ENCODE peak calls at places on chromosomes 16 and 17, in seven cellular contexts. N is endodermal cell; F is Karpas-422; S is CD8-positive, alpha-beta T cell; H is gastrocnemius medialis; E is fibroblast of mammary gland; U is heart left ventricle. G is an unnamed sample.

GRCh38 chr16:35150805-35151312 is 1691.4 kb downstream of the TP53TG3F start:
- DNase-seq in S (no peak), U (no peak), E (no peak), H (no peak), F (no peak), N (no peak), G (no peak)

GRCh38 chr17:57107498-57108101 is 22.6 kb downstream of the AKAP1 start:
- DNase-seq in N (peak), U (no peak), S (no peak), H (no peak), E (no peak), F (no peak), G (no peak)

GRCh38 chr17:50268040-50268439 is 6.2 kb upstream of the TMEM92 start:
- DNase-seq in E (no peak), S (no peak), U (no peak), F (no peak), N (no peak), H (no peak), G (peak)

GRCh38 chr17:4972752-4973151 is 5.1 kb upstream of the SPAG7 start:
- DNase-seq in E (no peak), S (no peak), U (no peak), H (no peak), N (peak), F (no peak), G (no peak)

GRCh38 chr16:66728117-66728787 is 23.2 kb downstream of the DYNC1LI2 start:
- DNase-seq in S (no peak), N (no peak), F (peak), U (peak), H (no peak), E (peak), G (no peak)

GRCh38 chr17:57739402-57740224 is 5.5 kb downstream of the CCDC182 start:
- DNase-seq in U (no peak), N (peak), S (no peak), H (no peak), F (peak), E (peak), G (no peak)

GRCh38 chr17:39661044-39661406 is 4.1 kb upstream of the TCAP start:
- DNase-seq in N (no peak), U (no peak), E (no peak), S (no peak), F (no peak), H (peak), G (no peak)

GRCh38 chr17:27354491-27355081 is 60.7 kb downstream of the WSB1 start:
- DNase-seq in U (no peak), E (no peak), S (no peak), F (peak), H (no peak), N (no peak), G (no peak)

GRCh38 chr16:17921357-17921978 is 415.1 kb downstream of the NPIPA8 start:
- DNase-seq in S (peak), N (peak), F (peak), E (peak), U (no peak), H (no peak), G (peak)

GRCh38 chr17:4892063-4892410 is 7.3 kb upstream of the C17orf107 start:
- DNase-seq in S (no peak), N (no peak), F (no peak), E (no peak), H (no peak), U (no peak), G (no peak)

GRCh38 chr17:29242051-29242450 is 4.6 kb upstream of the CRYBA1 start:
- DNase-seq in S (no peak), E (no peak), U (no peak), N (no peak), F (no peak), H (no peak), G (no peak)

DNA sequence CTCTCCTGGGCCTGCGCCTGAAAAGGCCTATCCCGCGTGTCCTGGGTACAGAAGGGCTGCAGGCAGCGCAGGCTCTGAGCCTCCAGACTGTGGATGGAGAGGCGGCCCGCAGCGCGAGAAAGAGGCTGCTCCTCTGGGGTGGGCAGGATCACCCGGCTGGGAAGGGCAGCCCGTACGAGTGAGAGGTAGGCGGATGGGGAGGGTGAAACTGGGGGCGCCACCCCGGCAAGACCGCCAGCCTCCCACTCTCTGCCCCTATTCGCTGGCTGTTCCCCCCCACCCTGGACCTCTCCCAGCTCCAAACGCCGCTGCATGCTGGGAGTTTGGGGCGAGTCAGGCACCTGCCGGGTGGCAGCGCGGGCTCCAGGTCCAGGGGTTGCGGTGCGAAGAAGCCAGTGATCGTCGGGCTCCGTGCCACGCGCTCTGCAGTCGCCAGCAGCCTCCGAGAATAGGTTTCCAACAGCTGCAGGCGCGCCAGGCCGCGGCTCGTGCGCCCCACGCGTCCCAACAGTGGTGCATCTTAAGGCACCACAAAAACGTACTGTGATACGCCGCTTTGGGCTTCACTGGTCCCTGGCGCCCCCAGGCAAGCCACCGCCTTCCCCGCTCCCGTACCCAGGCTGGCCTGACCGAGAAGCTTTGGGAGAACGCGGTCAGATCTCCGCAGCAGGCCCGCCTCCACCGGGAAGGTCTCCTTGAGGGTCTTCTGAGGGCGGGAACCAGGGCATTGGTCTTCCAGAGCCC is 1.1 kb downstream of the NOXO1 start:
- DNase-seq in N (peak), U (no peak), E (no peak), F (no peak), S (no peak), H (no peak), G (no peak)
- H3K4me3 ChIP-seq in N (no peak), U (no peak), E (no peak), F (no peak), S (no peak), H (no peak), G (peak)

GRCh38 chr17:9239260-9239820 is 218.0 kb downstream of the NTN1 start:
- DNase-seq in E (no peak), H (no peak), F (no peak), S (no peak), N (peak), U (no peak), G (no peak)

GRCh38 chr17:9239821-9240658 is 218.7 kb downstream of the NTN1 start:
- DNase-seq in F (no peak), N (peak), S (peak), U (peak), H (peak), E (peak), G (peak)

GRCh38 chr17:9241774-9242496 is 220.6 kb downstream of the NTN1 start:
- DNase-seq in E (no peak), U (no peak), H (no peak), N (no peak), S (no peak), F (no peak), G (peak)

GRCh38 chr17:9241371-9241712 is 220.0 kb downstream of the NTN1 start:
- DNase-seq in F (no peak), S (no peak), U (peak), E (no peak), H (no peak), N (no peak), G (no peak)

DNA sequence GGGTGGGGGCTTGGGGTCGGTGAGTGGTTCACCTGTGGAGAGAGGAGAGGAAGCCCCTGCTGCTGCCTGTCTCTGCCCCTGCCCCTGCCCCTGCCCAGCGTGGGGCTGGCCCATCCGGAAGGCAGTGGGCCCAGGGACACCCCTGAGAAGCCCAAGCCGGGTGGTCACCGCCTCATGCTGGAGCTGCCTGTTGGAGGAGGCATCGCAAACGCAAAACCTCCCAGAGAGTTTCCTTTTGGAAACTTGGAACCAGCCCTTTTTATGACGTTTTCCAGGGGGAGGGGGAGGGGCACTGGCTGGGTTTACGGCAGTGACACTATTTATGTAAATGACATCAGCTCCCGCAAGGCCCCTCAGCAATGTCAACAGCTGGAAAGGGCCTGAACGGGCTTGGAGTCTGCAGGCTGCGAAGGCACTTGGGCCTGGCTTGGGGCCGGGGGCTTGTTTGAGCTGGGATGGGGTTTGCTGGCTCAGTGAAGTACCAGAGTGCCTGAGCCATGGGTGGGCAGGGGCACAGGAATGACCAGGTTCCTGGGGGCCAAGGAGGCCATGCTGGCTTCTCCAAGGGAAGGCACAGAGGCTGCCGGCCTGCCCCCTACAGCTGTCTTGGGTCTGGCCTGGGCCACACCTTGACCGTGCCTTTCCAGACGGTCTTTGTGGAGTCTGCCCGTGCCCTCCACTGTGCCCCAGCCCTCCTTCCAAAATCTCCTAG is 219.5 kb downstream of the NTN1 start:
- DNase-seq in S (no peak), H (peak), F (no peak), U (peak), N (peak), E (peak), G (peak)
- H3K4me3 ChIP-seq in S (peak), H (peak), F (no peak), U (peak), N (no peak), E (no peak), G (peak)

GRCh38 chr17:75428775-75429469 is 23.4 kb upstream of the GRB2 start:
- DNase-seq in E (peak), N (no peak), F (no peak), S (no peak), H (no peak), U (no peak), G (no peak)
- H3K4me3 ChIP-seq in E (no peak), N (no peak), F (no peak), S (no peak), H (no peak), U (no peak), G (no peak)

DNA sequence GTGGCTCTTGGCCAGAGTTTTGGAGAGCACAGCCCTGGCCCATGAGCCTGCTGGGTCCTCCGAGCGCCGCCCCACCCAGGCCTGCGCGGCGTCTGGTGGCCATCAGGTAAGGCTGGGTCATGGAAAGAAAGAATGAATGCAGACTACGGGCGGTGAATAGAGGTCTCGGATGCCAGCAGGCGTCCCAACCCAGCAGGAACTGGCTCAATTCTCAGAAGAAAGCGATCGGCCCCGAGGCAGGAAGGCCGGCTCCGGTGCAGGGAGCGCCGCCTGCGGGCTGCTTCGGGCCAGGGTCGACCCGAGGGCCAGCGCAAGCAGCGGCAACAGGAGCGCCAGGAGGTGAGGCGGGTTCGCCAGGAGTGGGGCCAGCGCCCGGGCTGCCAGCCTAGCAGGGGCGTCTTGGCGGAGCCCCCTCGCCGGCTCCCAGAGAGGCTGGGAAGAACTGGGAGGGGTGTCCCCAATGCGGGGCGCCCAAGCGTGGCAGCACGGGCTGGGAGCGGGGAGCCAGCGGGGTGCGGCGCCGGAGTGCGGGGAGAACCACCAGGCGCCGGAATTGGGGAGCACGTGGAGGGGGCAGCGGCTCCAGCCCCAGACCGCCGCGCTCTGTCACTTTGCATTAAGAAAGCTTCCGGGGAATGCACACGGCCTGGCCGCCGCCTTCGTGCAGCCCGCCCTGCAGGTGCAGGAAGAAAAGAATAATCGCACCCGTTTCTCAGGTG is 7.1 kb upstream of the TMC5 start:
- DNase-seq in N (peak), H (no peak), U (no peak), F (no peak), E (no peak), S (no peak), G (peak)
- H3K4me3 ChIP-seq in N (peak), H (no peak), U (peak), F (no peak), E (no peak), S (no peak), G (peak)